ENCODE peak calls at places on chromosomes 7 and 10, in six cellular contexts. D is GM12878, B is H1, C is GM12892, Z is K562, P is HepG2. L is an unnamed sample.

GRCh38 chr7:28904539-28905143 is 53.5 kb downstream of the TRIL start:
- DNase-seq in D (no peak), B (no peak), C (no peak), Z (no peak), P (no peak), L (no peak)

GRCh38 chr10:78316451-78316931 is 282.8 kb downstream of the RPS24 start:
- DNase-seq in D (no peak), B (peak; percentile 31), C (no peak), Z (no peak), P (no peak), L (no peak)

GRCh38 chr10:3196971-3197353 is 24.4 kb upstream of the PITRM1 start:
- DNase-seq in D (no peak), B (peak; percentile 55), C (no peak), Z (no peak), P (no peak), L (no peak)

GRCh38 chr7:128361463-128362441 is at the start of gene PRRT4:
- DNase-seq in D (no peak), B (peak; percentile 73), C (peak; percentile 50), Z (peak; percentile 77), P (no peak), L (peak; percentile 62)

GRCh38 chr10:61051356-61051755 is 107.4 kb upstream of the RHOBTB1 start:
- DNase-seq in D (no peak), B (no peak), C (no peak), Z (no peak), P (no peak), L (no peak)

GRCh38 chr10:102616071-102616770 is 28.1 kb upstream of the TRIM8 start:
- DNase-seq in D (no peak), B (no peak), C (peak; percentile 47), Z (no peak), P (no peak), L (peak; percentile 64)

GRCh38 chr10:9052767-9053166 is 998.3 kb downstream of the GATA3 start:
- DNase-seq in D (no peak), B (no peak), C (no peak), Z (no peak), P (no peak), L (no peak)

GRCh38 chr7:111958889-111959288 is 247.3 kb downstream of the DOCK4 start:
- DNase-seq in D (no peak), B (no peak), C (no peak), Z (no peak), P (no peak), L (no peak)

GRCh38 chr7:110607050-110607862 is 483.7 kb upstream of the LRRN3 start:
- DNase-seq in D (no peak), B (no peak), C (no peak), Z (no peak), P (no peak), L (no peak)

GRCh38 chr7:52764502-52765169 is 270.8 kb upstream of the POM121L12 start:
- DNase-seq in D (no peak), B (no peak), C (no peak), Z (no peak), P (no peak), L (no peak)

GRCh38 chr7:135170223-135170997 is at the start of gene CYREN:
- DNase-seq in D (no peak), B (peak; percentile 87), C (peak; percentile 77), Z (peak; percentile 98), P (peak; percentile 91), L (peak; percentile 85)
- TF ChIP-seq POLR2A in D (peak; percentile 88), B (peak; percentile 84), C (peak; percentile 72), Z (peak; percentile 98), P (peak; percentile 71), L (peak; percentile 53)

GRCh38 chr7:5170251-5170650 is 19.8 kb upstream of the WIPI2 start:
- DNase-seq in D (no peak), B (no peak), C (no peak), Z (no peak), P (no peak), L (no peak)

GRCh38 chr7:5173490-5173889 is 16.5 kb upstream of the WIPI2 start:
- DNase-seq in D (no peak), B (no peak), C (no peak), Z (no peak), P (no peak), L (no peak)

GRCh38 chr7:5177060-5177459 is 13.0 kb upstream of the WIPI2 start:
- DNase-seq in D (no peak), B (no peak), C (no peak), Z (no peak), P (no peak), L (no peak)

DNA sequence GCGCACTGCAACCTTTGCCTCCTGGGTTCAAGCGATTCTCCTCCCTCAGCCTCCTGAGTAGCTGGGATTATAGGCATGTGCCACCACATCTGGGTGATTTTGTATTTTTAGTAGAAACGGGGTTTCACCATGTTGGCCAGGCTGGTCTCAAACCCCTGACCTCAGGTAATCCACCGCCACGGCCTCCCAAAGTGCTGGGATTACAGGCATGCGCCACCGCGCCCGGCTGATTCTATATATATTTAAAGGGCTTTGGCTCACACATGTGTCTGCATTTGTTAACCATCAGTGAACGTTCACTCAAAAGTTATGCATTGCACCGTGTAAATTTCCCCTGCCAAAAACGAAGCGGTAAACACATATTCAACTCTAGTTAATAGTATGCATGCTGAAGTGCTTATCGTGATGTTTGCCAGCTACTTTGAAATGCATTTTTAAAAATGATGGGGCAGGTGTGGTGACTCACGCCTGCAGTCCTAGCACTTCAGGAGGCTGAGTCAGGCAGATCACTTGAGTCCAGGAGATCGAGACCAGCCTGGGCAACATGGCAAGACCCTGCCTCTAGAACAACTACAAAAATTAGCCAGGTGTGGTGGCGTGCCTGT is 17.7 kb upstream of the WIPI2 start:
- DNase-seq in D (no peak), B (no peak), C (no peak), Z (no peak), P (no peak), L (no peak)
- TF ChIP-seq TAF1 in D (no peak), B (no peak), C (no peak), Z (no peak), P (no peak), L (no peak)

GRCh38 chr7:96401200-96401599 is 79.3 kb upstream of the SLC25A13 start:
- DNase-seq in D (no peak), B (no peak), C (no peak), Z (no peak), P (peak; percentile 50), L (no peak)
- TF ChIP-seq POLR2A in D (no peak), B (no peak), C (no peak), Z (no peak), P (no peak), L (no peak)

DNA sequence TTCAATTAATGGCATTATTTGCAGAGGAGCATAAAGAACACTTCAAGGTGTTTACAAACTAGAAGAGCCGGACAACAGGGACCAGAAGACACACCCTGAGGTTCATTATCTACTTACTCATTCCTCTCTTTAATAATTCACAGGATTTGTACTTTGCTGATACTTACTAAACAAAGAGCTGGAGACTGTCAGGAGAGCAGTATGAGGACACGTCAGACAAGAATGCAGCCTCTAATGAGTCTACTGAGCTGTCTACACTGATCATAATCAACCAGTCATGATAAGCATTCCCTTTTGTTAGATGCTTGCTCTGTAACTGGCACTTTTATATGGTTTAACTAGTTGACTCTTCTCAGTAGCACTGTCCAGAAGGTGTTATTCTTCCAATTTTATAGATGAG is 243.4 kb upstream of the CDC14C start:
- DNase-seq in D (no peak), B (no peak), C (no peak), Z (no peak), P (no peak), L (no peak)
- TF ChIP-seq TAF1 in D (no peak), B (no peak), C (no peak), Z (no peak), P (no peak), L (no peak)

GRCh38 chr7:75652788-75653187 is 86.0 kb downstream of the HIP1 start:
- DNase-seq in D (no peak), B (no peak), C (no peak), Z (no peak), P (peak; percentile 37), L (no peak)

GRCh38 chr7:75649462-75649861 is 89.3 kb downstream of the HIP1 start:
- DNase-seq in D (no peak), B (peak; percentile 52), C (no peak), Z (no peak), P (no peak), L (no peak)

GRCh38 chr7:75647709-75648438 is 90.9 kb downstream of the HIP1 start:
- DNase-seq in D (no peak), B (no peak), C (no peak), Z (peak; percentile 7), P (no peak), L (no peak)

GRCh38 chr7:75650062-75650461 is 88.7 kb downstream of the HIP1 start:
- DNase-seq in D (no peak), B (peak; percentile 59), C (no peak), Z (peak; percentile 61), P (no peak), L (no peak)

DNA sequence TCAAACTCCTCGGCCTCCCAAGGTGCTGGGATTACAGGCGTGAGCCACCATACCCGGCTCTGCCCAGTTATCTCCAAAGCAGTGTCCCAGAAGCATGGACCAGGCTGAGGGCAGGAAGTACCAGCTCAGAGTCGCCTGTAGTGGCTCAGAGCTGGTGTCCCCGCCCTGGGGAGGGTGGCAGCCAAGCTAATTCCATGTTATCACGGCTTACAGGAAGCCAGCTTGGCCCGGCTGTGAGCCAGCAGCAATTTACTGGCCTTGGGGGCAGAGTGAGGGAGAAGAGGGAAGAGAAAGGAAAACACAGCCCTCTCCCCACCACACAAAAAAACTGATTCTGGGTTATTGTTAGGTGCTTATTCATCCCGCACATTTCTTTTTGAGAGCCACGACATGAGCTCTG is 88.1 kb downstream of the HIP1 start:
- DNase-seq in D (no peak), B (no peak), C (no peak), Z (no peak), P (no peak), L (no peak)
- TF ChIP-seq POLR2A in D (no peak), B (no peak), C (no peak), Z (no peak), P (no peak), L (no peak)

DNA sequence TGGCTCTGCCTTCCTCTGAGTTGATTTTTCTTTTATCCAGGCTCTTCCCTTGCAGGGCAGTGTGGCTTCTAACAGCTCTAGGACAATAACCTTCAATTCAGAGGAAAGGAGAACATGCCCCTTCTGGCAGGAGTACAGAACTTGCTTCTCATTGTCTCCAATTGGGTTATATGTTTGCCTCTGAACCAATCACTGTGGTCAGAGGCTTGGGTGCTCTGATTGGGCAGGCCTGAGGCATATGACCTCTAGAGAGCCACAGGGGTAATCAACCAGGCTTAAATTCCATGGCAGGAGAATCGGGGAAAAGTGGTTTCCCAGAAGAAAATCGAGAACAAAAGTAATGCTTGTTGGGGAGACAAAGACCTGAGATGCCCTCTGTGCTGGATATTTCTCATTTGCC is 240.0 kb downstream of the REEP3 start:
- DNase-seq in D (no peak), B (no peak), C (no peak), Z (peak; percentile 34), P (no peak), L (no peak)
- TF ChIP-seq TAF1 in D (no peak), B (no peak), C (no peak), Z (no peak), P (no peak), L (no peak)

L was measured in GM12891.